ENCODE peak calls at places on chromosome 2, in six cellular contexts. B is OCI-LY7, N is astrocyte, X is GM23248, D is neuronal stem cell, R is neural progenitor cell. S is an unnamed sample.

GRCh38 chr2:96554293-96555145 is 18.0 kb downstream of the ARID5A start:
- DNase-seq in B (peak; percentile 69), N (no peak), X (peak; percentile 76), D (peak; percentile 57), R (peak; percentile 76), S (peak; percentile 61)

GRCh38 chr2:167293172-167293781 is 405.0 kb downstream of the XIRP2 start:
- DNase-seq in B (no peak), N (peak; percentile 35), X (peak; percentile 49), D (peak; percentile 45), R (peak; percentile 59), S (peak; percentile 50)

GRCh38 chr2:28444951-28445350 is 50.9 kb upstream of the PLB1 start:
- DNase-seq in B (no peak), N (no peak), X (no peak), D (no peak), R (no peak), S (no peak)

GRCh38 chr2:27133195-27133875 is 1.1 kb downstream of the PREB start:
- DNase-seq in B (no peak), N (no peak), X (peak; percentile 41), D (no peak), R (no peak), S (no peak)

GRCh38 chr2:239151201-239152131 is 249.4 kb downstream of the HDAC4 start:
- DNase-seq in B (no peak), N (no peak), X (peak; percentile 50), D (no peak), R (no peak), S (no peak)

GRCh38 chr2:42337356-42337820 is 23.6 kb downstream of the COX7A2L start:
- DNase-seq in B (peak; percentile 4), N (no peak), X (no peak), D (no peak), R (no peak), S (no peak)

GRCh38 chr2:8525582-8526402 is 156.1 kb upstream of the ID2 start:
- DNase-seq in B (peak; percentile 82), N (peak; percentile 48), X (no peak), D (no peak), R (peak; percentile 39), S (peak; percentile 63)

GRCh38 chr2:201532686-201533304 is 81.3 kb downstream of the STRADB start:
- DNase-seq in B (no peak), N (peak; percentile 96), X (peak; percentile 89), D (no peak), R (no peak), S (peak; percentile 90)

GRCh38 chr2:28348149-28348567 is 44.5 kb upstream of the FOSL2 start:
- DNase-seq in B (no peak), N (no peak), X (no peak), D (no peak), R (no peak), S (no peak)

GRCh38 chr2:110173523-110173922 is 31.3 kb downstream of the NPHP1 start:
- DNase-seq in B (no peak), N (peak; percentile 56), X (peak; percentile 33), D (no peak), R (no peak), S (peak; percentile 66)

GRCh38 chr2:223762853-223763252 is 74.5 kb downstream of the AP1S3 start:
- DNase-seq in B (no peak), N (peak; percentile 70), X (no peak), D (no peak), R (no peak), S (peak; percentile 24)

GRCh38 chr2:223758131-223758840 is 79.1 kb downstream of the AP1S3 start:
- DNase-seq in B (no peak), N (no peak), X (no peak), D (no peak), R (no peak), S (no peak)

GRCh38 chr2:223760838-223761502 is 76.4 kb downstream of the AP1S3 start:
- DNase-seq in B (peak; percentile 56), N (peak; percentile 88), X (peak; percentile 96), D (no peak), R (peak; percentile 26), S (peak; percentile 91)

GRCh38 chr2:223764796-223765195 is 72.6 kb downstream of the AP1S3 start:
- DNase-seq in B (no peak), N (no peak), X (no peak), D (no peak), R (no peak), S (no peak)

DNA sequence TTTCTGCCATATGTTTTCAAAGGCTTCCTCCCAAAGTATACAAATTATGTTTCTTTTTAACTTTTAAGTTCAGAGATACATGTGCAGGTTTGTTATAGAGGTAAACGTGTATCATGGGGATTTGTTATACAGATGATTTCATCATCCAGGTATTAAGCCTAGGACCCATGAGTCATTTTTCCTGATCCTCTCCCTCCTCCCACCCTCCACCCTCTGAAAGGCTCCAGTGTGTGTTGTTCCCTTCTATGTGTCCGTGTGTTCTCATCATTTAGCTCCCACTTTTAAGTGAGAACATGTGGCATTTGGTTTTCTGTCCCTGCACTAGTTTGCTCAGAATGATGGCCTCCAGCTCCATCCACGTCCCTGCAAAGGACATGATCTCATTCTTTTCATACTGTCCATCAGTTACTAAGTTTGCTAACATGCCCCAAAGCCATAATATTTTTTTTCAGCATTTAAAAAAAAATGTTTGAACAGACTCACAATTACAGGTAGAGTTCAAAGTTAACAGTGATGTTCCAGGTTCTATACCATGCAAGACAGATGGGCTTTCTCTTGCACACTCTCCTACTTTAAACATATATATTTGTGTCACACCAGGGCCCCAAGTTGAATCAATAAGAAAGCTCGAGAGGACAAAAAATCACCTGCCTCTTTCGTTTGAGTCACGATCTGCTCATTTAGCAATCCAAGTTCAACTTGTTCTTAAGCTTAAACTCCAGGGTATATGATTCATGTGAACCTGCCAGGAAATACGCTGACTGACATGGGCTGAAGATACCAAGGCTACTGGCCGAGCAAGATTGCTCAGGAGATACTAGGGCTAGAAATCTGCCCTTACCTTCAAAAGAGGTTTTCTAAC is 77.6 kb downstream of the AP1S3 start:
- DNase-seq in B (no peak), N (peak; percentile 68), X (peak; percentile 57), D (no peak), R (no peak), S (peak; percentile 74)
- H2AFZ ChIP-seq in B (no peak overlapping the region), N (no peak overlapping the region), X (no peak overlapping the region), D (no peak overlapping the region), R (no peak overlapping the region), S (no peak overlapping the region)

DNA sequence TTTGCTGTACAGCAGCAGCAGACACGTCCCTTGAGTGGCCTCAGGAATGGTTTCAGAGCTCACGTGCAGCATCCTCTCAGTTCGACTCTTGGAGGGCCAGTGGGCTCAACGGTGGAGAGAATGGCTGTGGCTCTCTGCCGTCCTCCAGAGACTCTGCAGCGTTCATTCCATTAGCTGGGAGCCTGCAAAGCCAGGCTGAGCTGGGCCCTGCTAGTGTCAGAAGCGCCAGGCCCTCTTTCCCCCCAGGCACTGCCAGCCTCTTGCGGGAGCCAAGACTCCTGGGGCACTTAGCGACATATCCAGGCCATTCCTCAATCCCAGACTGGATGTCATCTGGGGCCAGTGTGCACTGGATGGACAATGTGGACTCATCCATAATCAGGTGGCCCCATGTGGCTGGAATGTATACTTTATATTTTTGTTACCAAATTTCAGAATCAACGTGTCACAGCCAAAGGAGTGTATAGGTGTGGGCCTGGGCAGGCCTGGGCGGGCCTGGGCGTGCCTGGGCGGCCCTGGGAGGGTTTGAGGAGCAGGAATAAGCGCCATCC is 125.1 kb upstream of the EPAS1 start:
- DNase-seq in B (no peak), N (no peak), X (no peak), D (no peak), R (no peak), S (no peak)
- H3K27ac ChIP-seq in B (no peak overlapping the region), N (peak overlapping the region; percentile 43), X (peak overlapping the region; percentile 40), D (no peak overlapping the region), R (no peak overlapping the region), S (peak overlapping the region; percentile 74)

DNA sequence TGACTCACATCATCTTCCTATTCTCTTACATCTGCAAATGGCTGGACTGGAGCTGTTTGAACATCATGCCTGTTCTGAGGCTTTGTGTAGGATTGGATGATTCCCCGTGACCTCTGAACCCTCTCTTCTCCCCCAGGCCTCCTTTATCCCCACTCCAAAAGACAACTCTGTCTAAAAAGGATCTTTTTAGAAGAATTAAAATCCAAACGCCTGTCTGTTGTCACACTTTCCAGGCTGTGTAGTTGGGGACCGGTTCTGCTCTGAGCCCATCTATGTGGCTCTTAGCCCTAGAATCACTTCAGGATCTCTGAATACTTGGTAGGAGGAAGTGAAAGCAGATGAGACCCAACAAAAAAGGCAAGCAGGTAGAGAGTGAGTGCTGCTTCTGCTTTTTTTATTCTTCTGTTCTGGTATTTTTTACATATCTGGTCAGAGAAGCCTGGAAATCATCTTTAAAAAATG is 585 bp downstream of the SP140 start:
- DNase-seq in B (peak; percentile 88), N (no peak), X (no peak), D (no peak), R (no peak), S (no peak)
- H2AFZ ChIP-seq in B (peak overlapping the region; percentile 41), N (no peak overlapping the region), X (no peak overlapping the region), D (no peak overlapping the region), R (no peak overlapping the region), S (no peak overlapping the region)

DNA sequence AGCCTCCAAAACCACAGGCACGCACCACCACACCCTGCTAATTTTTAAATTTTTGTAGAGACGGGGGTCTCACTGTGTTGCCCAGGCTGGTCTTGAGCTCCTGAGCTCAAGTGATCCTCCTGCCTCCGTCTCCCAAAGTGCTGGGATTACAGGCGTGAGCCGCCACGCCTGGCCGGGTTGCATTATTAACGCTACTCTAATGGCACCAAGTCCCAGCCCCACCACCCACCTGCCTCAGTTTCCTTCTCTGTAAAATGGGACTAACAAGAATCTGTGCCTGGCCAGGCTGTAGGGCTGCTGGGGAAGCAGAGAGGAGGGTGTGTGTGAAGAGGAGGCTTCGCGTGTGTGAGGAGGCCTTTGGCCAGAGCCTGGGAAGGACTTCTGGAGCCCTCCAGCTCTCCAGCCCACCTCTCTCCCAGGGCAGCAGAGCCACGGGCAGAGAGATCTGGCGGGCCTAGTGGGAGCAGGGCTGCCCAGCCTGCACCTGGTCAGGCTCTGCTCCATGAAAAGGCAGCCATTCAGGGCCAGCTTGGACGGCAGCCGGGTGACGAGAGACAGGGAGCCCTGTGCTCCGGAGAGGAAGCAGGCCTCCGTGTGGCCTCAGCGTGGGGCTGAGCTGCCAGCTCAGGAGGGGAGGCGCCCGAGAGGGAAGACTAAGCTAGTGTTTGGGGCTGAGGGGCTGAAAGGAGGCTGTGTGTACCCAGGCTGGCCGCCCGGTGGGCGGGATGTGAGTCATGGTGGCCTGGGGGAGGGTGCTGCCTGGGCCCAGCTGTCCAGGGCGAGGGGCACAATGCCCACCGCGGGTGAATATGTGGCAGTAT is 7.4 kb upstream of the B3GNT7 start:
- DNase-seq in B (no peak), N (peak; percentile 62), X (peak; percentile 62), D (no peak), R (no peak), S (peak; percentile 71)
- H3K27ac ChIP-seq in B (no peak overlapping the region), N (peak overlapping the region; percentile 32), X (no peak overlapping the region), D (no peak overlapping the region), R (no peak overlapping the region), S (no peak overlapping the region)

S was measured in fibroblast of lung.